ENCODE peak calls at places on chromosomes 6 and 20, in nine cellular contexts. D is adrenal gland, V is H9, P is mesenchymal stem cell, N is endothelial cell of umbilical vein, L is left ventricle myocardium inferior, O is HCT116, U is heart right ventricle, M is transverse colon. Y is an unnamed sample.

GRCh38 chr6:73579851-73580246 is 59.0 kb upstream of the EEF1A1 start:
- DNase-seq in O (peak), V (peak), D (peak), P (peak), M (no peak), N (no peak), U (peak), L (no peak), Y (peak)

GRCh38 chr6:31829633-31830492 is 2.3 kb downstream of the HSPA1B start:
- DNase-seq in U (no peak), P (peak), O (no peak), D (peak), L (no peak), V (no peak), M (no peak), N (peak), Y (no peak)

GRCh38 chr20:50837532-50838321 is 42.9 kb downstream of the BCAS4 start:
- DNase-seq in V (no peak), N (no peak), D (no peak), M (no peak), U (no peak), P (no peak), O (no peak), L (peak), Y (peak)

GRCh38 chr20:25229486-25230176 is 18.3 kb upstream of the PYGB start:
- DNase-seq in O (no peak), D (no peak), L (no peak), U (no peak), V (no peak), N (no peak), M (no peak), P (no peak), Y (no peak)

GRCh38 chr6:41596807-41597206 is 41.5 kb upstream of the MDFI start:
- DNase-seq in M (no peak), P (no peak), O (no peak), N (no peak), V (no peak), U (no peak), D (no peak), L (no peak), Y (no peak)

GRCh38 chr6:24009319-24009718 is 116.7 kb upstream of the NRSN1 start:
- DNase-seq in L (no peak), N (no peak), P (no peak), V (no peak), D (no peak), M (no peak), U (no peak), O (no peak), Y (no peak)

GRCh38 chr20:1918766-1919165 is 23.6 kb downstream of the SIRPA start:
- DNase-seq in O (no peak), M (no peak), D (no peak), U (peak), N (no peak), V (no peak), P (no peak), L (peak), Y (no peak)

GRCh38 chr6:30727920-30728605 is 7.9 kb downstream of the TUBB start:
- DNase-seq in M (no peak), D (peak), O (no peak), U (no peak), P (peak), V (no peak), L (no peak), N (peak), Y (no peak)

GRCh38 chr6:87879144-87879861 is 168.3 kb upstream of the SPACA1 start:
- DNase-seq in V (no peak), M (peak), U (no peak), L (no peak), N (no peak), D (no peak), P (no peak), O (no peak), Y (no peak)

GRCh38 chr20:36666181-36666740 is 20.3 kb upstream of the SLA2 start:
- DNase-seq in O (no peak), L (no peak), N (peak), U (no peak), V (no peak), D (no peak), P (peak), M (no peak), Y (no peak)

GRCh38 chr20:59806578-59806975 is 126.9 kb downstream of the SYCP2 start:
- DNase-seq in U (no peak), P (no peak), M (no peak), O (no peak), L (no peak), D (no peak), N (no peak), V (peak), Y (no peak)

GRCh38 chr20:3572151-3572550 is 91.0 kb downstream of the GFRA4 start:
- DNase-seq in P (no peak), M (no peak), V (no peak), L (no peak), U (no peak), N (peak), O (no peak), D (no peak), Y (no peak)

GRCh38 chr20:21653628-21654027 is 51.8 kb upstream of the PAX1 start:
- DNase-seq in P (no peak), O (no peak), M (no peak), V (no peak), L (no peak), D (no peak), U (no peak), N (no peak), Y (no peak)

GRCh38 chr6:111870054-111870750 is 3.0 kb downstream of the FYN start:
- DNase-seq in D (no peak), L (no peak), N (no peak), U (no peak), O (no peak), P (no peak), M (no peak), V (no peak), Y (peak)

GRCh38 chr6:127058936-127059335 is 59.5 kb upstream of the RSPO3 start:
- DNase-seq in P (no peak), N (no peak), L (no peak), D (no peak), M (no peak), V (no peak), U (no peak), O (no peak), Y (no peak)

GRCh38 chr20:47031821-47032220 is 137.2 kb downstream of the EYA2 start:
- DNase-seq in N (no peak), L (no peak), P (no peak), U (no peak), M (no peak), V (no peak), O (no peak), D (no peak), Y (no peak)

GRCh38 chr6:11833626-11834592 is 55.3 kb upstream of the ADTRP start:
- DNase-seq in O (no peak), N (no peak), V (peak), M (peak), D (no peak), P (no peak), L (no peak), U (no peak), Y (peak)

GRCh38 chr20:8399963-8400362 is 267.9 kb downstream of the PLCB1 start:
- DNase-seq in N (no peak), U (no peak), D (no peak), M (no peak), O (no peak), L (no peak), P (no peak), V (no peak), Y (no peak)

GRCh38 chr6:121940728-121941127 is 458.7 kb upstream of the HSF2 start:
- DNase-seq in U (no peak), V (no peak), N (no peak), D (no peak), M (no peak), L (no peak), P (peak), O (no peak), Y (no peak)

GRCh38 chr6:5619249-5619648 is 357.9 kb downstream of the FARS2 start:
- DNase-seq in M (no peak), L (no peak), D (no peak), O (no peak), P (no peak), N (no peak), U (no peak), V (no peak), Y (no peak)

GRCh38 chr20:19701449-19701848 is 56.6 kb upstream of the RIN2 start:
- DNase-seq in M (no peak), O (no peak), L (no peak), V (no peak), P (no peak), U (no peak), N (no peak), D (no peak), Y (no peak)

GRCh38 chr6:131832363-131832762 is 24.5 kb downstream of the ENPP1 start:
- DNase-seq in M (no peak), U (no peak), P (no peak), V (no peak), O (no peak), L (no peak), N (no peak), D (no peak), Y (no peak)

GRCh38 chr6:110703906-110704594 is 111.2 kb downstream of the CDK19 start:
- DNase-seq in D (no peak), M (no peak), O (no peak), P (peak), N (no peak), L (no peak), U (no peak), V (no peak), Y (no peak)

GRCh38 chr6:157273756-157274088 is 49.6 kb downstream of the TMEM242 start:
- DNase-seq in U (no peak), L (peak), P (peak), D (no peak), M (peak), V (peak), O (peak), N (no peak), Y (peak)

GRCh38 chr6:25973923-25974555 is 11.4 kb downstream of the TRIM38 start:
- DNase-seq in U (no peak), M (no peak), L (no peak), D (no peak), P (no peak), V (no peak), O (no peak), N (no peak), Y (peak)

GRCh38 chr6:119173249-119174084 is 95.0 kb upstream of the FAM184A start:
- DNase-seq in L (no peak), N (no peak), M (no peak), U (no peak), P (no peak), D (no peak), V (no peak), O (no peak), Y (no peak)

GRCh38 chr6:88626460-88626859 is 337.0 kb downstream of the RNGTT start:
- DNase-seq in V (no peak), M (no peak), L (no peak), O (no peak), P (no peak), U (no peak), N (no peak), D (no peak), Y (no peak)

GRCh38 chr6:122180132-122180531 is 219.3 kb upstream of the HSF2 start:
- DNase-seq in N (no peak), V (no peak), P (peak), L (no peak), U (no peak), O (no peak), D (no peak), M (no peak), Y (no peak)

GRCh38 chr6:129801909-129802308 is 59.2 kb downstream of the TMEM244 start:
- DNase-seq in L (no peak), M (peak), O (no peak), D (no peak), V (no peak), P (no peak), U (no peak), N (no peak), Y (no peak)

GRCh38 chr6:84648444-84648843 is 116.0 kb downstream of the TBX18 start:
- DNase-seq in U (no peak), M (no peak), N (no peak), L (no peak), D (no peak), V (no peak), P (no peak), O (no peak), Y (no peak)

GRCh38 chr6:26194329-26194701 is 107.1 kb downstream of the HFE start:
- DNase-seq in P (no peak), M (no peak), N (no peak), L (no peak), U (no peak), D (no peak), O (no peak), V (no peak), Y (no peak)

GRCh38 chr20:63206878-63207277 is 9.1 kb downstream of the YTHDF1 start:
- DNase-seq in D (peak), O (no peak), P (peak), N (no peak), V (no peak), U (no peak), M (no peak), L (no peak), Y (no peak)

GRCh38 chr6:126033696-126034095 is 47.4 kb downstream of the TRMT11 start:
- DNase-seq in M (peak), D (peak), P (peak), V (no peak), N (peak), U (peak), L (no peak), O (no peak), Y (peak)

GRCh38 chr6:157060440-157060949 is 262.8 kb downstream of the TMEM242 start:
- DNase-seq in D (no peak), V (no peak), P (no peak), L (no peak), N (no peak), U (no peak), M (no peak), O (no peak), Y (no peak)

GRCh38 chr20:5835870-5836269 is 85.7 kb downstream of the SHLD1 start:
- DNase-seq in D (no peak), P (peak), L (no peak), M (no peak), V (no peak), U (no peak), N (peak), O (no peak), Y (no peak)

GRCh38 chr20:33394718-33395117 is 6.6 kb downstream of the CDK5RAP1 start:
- DNase-seq in U (no peak), D (no peak), O (no peak), V (no peak), L (no peak), P (no peak), M (no peak), N (peak), Y (no peak)

GRCh38 chr6:6730831-6731230 is 142.3 kb downstream of the LY86 start:
- DNase-seq in N (peak), D (peak), V (no peak), M (no peak), P (peak), O (no peak), L (no peak), U (peak), Y (no peak)

GRCh38 chr20:44491635-44492395 is 16.1 kb downstream of the TTPAL start:
- DNase-seq in N (no peak), O (no peak), P (peak), V (no peak), D (peak), M (peak), U (no peak), L (no peak), Y (no peak)

GRCh38 chr6:36523936-36524499 is 23.3 kb downstream of the STK38 start:
- DNase-seq in N (no peak), U (no peak), M (no peak), P (no peak), V (no peak), D (no peak), O (no peak), L (no peak), Y (no peak)
- H3K27ac ChIP-seq in N (no peak), U (no peak), M (no peak), P (no peak), V (no peak), D (peak), O (no peak), L (no peak), Y (no peak)

GRCh38 chr6:15598273-15598778 is 64.5 kb downstream of the DTNBP1 start:
- DNase-seq in L (no peak), O (no peak), P (no peak), V (no peak), N (no peak), M (no peak), U (no peak), D (no peak), Y (no peak)

GRCh38 chr6:15594512-15595241 is 68.2 kb downstream of the DTNBP1 start:
- DNase-seq in P (no peak), N (no peak), O (no peak), U (no peak), L (no peak), D (no peak), V (no peak), M (no peak), Y (no peak)

GRCh38 chr6:15593798-15594197 is 69.0 kb downstream of the DTNBP1 start:
- DNase-seq in U (peak), V (no peak), N (no peak), L (no peak), D (peak), M (no peak), O (no peak), P (no peak), Y (no peak)

GRCh38 chr6:15595461-15596173 is 67.2 kb downstream of the DTNBP1 start:
- DNase-seq in P (peak), V (no peak), L (no peak), O (no peak), D (no peak), U (no peak), M (no peak), N (no peak), Y (no peak)

GRCh38 chr6:15596241-15596896 is 66.5 kb downstream of the DTNBP1 start:
- DNase-seq in V (no peak), D (no peak), U (no peak), O (no peak), P (no peak), N (no peak), M (no peak), L (no peak), Y (no peak)
- H3K27ac ChIP-seq in V (no peak), D (no peak), U (peak), O (no peak), P (no peak), N (no peak), M (no peak), L (peak), Y (no peak)

GRCh38 chr6:34600796-34601195 is 44.7 kb upstream of the SPDEF start:
- DNase-seq in N (no peak), P (no peak), M (no peak), V (no peak), O (no peak), U (no peak), L (no peak), D (no peak), Y (no peak)

GRCh38 chr6:34601706-34602105 is 45.6 kb upstream of the SPDEF start:
- DNase-seq in V (no peak), U (no peak), L (no peak), D (no peak), M (no peak), P (no peak), N (no peak), O (no peak), Y (no peak)

GRCh38 chr6:34598725-34599124 is 42.6 kb upstream of the SPDEF start:
- DNase-seq in P (no peak), D (no peak), O (no peak), M (no peak), L (no peak), N (no peak), U (no peak), V (no peak), Y (no peak)

GRCh38 chr6:34600101-34600500 is 44.0 kb upstream of the SPDEF start:
- DNase-seq in N (no peak), P (no peak), V (no peak), U (no peak), O (no peak), L (no peak), M (no peak), D (no peak), Y (no peak)

GRCh38 chr6:34602318-34603111 is 46.4 kb upstream of the SPDEF start:
- DNase-seq in O (no peak), U (no peak), P (peak), N (no peak), V (no peak), D (no peak), L (no peak), M (peak), Y (no peak)
- H3K27ac ChIP-seq in O (no peak), U (no peak), P (peak), N (no peak), V (no peak), D (no peak), L (peak), M (peak), Y (no peak)

GRCh38 chr6:28105286-28105685 is 19.1 kb upstream of the ZSCAN16 start:
- DNase-seq in U (no peak), V (no peak), O (no peak), L (no peak), N (no peak), D (no peak), M (no peak), P (no peak), Y (peak)
- H3K27ac ChIP-seq in U (peak), V (no peak), O (peak), L (no peak), N (no peak), D (no peak), M (peak), P (peak), Y (peak)

DNA sequence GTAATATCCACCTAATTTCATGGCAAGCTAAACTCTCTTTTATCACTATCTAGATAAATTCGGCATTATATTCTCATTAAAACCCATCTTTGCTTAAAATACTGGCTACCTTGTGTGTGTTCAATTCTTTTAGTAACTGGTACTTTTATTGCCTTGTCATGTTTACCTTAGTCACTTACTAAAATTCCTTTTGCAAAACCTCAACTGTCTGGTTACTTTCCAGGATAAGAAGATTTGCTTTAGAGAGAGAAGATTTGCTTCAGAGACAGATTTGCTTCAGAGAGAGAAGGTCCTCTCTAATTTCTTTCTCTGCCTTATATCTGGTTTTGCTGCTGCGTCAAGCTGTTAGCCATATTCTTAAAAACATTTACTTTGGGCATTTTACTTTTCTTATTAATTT is 151.5 kb upstream of the MLIP start:
- DNase-seq in N (no peak), D (no peak), U (no peak), V (no peak), O (no peak), P (peak), L (no peak), M (no peak), Y (no peak)
- H3K27ac ChIP-seq in N (no peak), D (no peak), U (no peak), V (no peak), O (no peak), P (no peak), L (no peak), M (no peak), Y (no peak)

GRCh38 chr6:108621117-108621516 is 60.4 kb downstream of the FOXO3 start:
- DNase-seq in O (peak), N (peak), D (peak), U (no peak), M (peak), V (no peak), P (peak), L (no peak), Y (no peak)

GRCh38 chr6:108627692-108628565 is 67.2 kb downstream of the FOXO3 start:
- DNase-seq in D (peak), O (no peak), L (no peak), U (no peak), N (no peak), P (no peak), V (no peak), M (no peak), Y (no peak)

GRCh38 chr6:108626777-108627176 is 66.1 kb downstream of the FOXO3 start:
- DNase-seq in P (no peak), U (no peak), V (no peak), M (no peak), L (no peak), N (no peak), O (no peak), D (no peak), Y (no peak)

GRCh38 chr6:108622601-108623335 is 62.1 kb downstream of the FOXO3 start:
- DNase-seq in L (peak), O (no peak), M (peak), D (peak), P (peak), N (no peak), U (peak), V (no peak), Y (no peak)

GRCh38 chr6:108623995-108624394 is 63.3 kb downstream of the FOXO3 start:
- DNase-seq in V (no peak), U (no peak), N (no peak), L (no peak), M (no peak), D (no peak), O (no peak), P (no peak), Y (no peak)
- H3K27ac ChIP-seq in V (no peak), U (no peak), N (no peak), L (peak), M (no peak), D (no peak), O (no peak), P (no peak), Y (no peak)

Y was measured in K562.